ENCODE peak calls at places on chromosomes 12 and 14, in six cellular contexts. P, C, X, H, Q and Z are unnamed samples.

GRCh38 chr12:69388371-69388770 is 28.8 kb downstream of the YEATS4 start:
- DNase-seq in X (no peak), C (no peak), H (no peak), P (no peak), Q (no peak), Z (no peak)

GRCh38 chr12:8989425-8989824 is at the start of gene KLRG1:
- DNase-seq in H (no peak), P (no peak), Q (no peak), C (no peak), X (no peak), Z (no peak)

GRCh38 chr14:102088012-102088792 is 1.4 kb upstream of the HSP90AA1 start:
- DNase-seq in X (peak; percentile 65), H (peak; percentile 44), C (peak; percentile 51), P (peak; percentile 80), Q (peak; percentile 65), Z (peak; percentile 57)

GRCh38 chr12:131413471-131413870 is 297.4 kb upstream of the SFSWAP start:
- DNase-seq in C (no peak), X (no peak), P (no peak), H (no peak), Q (no peak), Z (no peak)

GRCh38 chr12:20369164-20370000 is 1.0 kb downstream of the PDE3A start:
- DNase-seq in H (peak; percentile 14), X (peak; percentile 5), P (peak; percentile 94), C (peak; percentile 27), Q (peak; percentile 29), Z (no peak)

GRCh38 chr12:42421844-42422779 is 96.1 kb downstream of the PPHLN1 start:
- DNase-seq in H (no peak), Q (no peak), X (no peak), C (no peak), P (no peak), Z (peak; percentile 10)

GRCh38 chr12:124637586-124637985 is 70.2 kb upstream of the NCOR2 start:
- DNase-seq in P (no peak), Q (no peak), H (peak; percentile 62), X (no peak), C (peak; percentile 45), Z (no peak)

GRCh38 chr12:27762757-27763156 is 17.3 kb upstream of the KLHL42 start:
- DNase-seq in H (no peak), C (no peak), X (no peak), Q (no peak), P (no peak), Z (no peak)

GRCh38 chr14:99670361-99671229 is 13.5 kb upstream of the CYP46A1 start:
- DNase-seq in P (no peak), C (no peak), X (no peak), Q (no peak), H (no peak), Z (no peak)

GRCh38 chr14:50784683-50785505 is 46.1 kb downstream of the NIN start:
- DNase-seq in P (no peak), C (no peak), Q (no peak), X (no peak), H (no peak), Z (no peak)

GRCh38 chr12:21934173-21934572 is 7.1 kb downstream of the ABCC9 start:
- DNase-seq in H (no peak), P (no peak), X (no peak), C (no peak), Q (no peak), Z (no peak)

GRCh38 chr12:49647280-49647679 is 23.9 kb downstream of the PRPF40B start:
- DNase-seq in Q (no peak), X (no peak), P (no peak), C (no peak), H (no peak), Z (no peak)

GRCh38 chr12:53733051-53733812 is 6.0 kb upstream of the CALCOCO1 start:
- DNase-seq in P (no peak), Q (no peak), H (no peak), C (no peak), X (no peak), Z (no peak)

GRCh38 chr12:106357549-106358409 is at the start of gene POLR3B:
- DNase-seq in C (peak; percentile 96), Q (peak; percentile 96), P (peak; percentile 98), X (peak; percentile 81), H (peak; percentile 94), Z (peak; percentile 86)

GRCh38 chr14:66802962-66803361 is 295.0 kb downstream of the GPHN start:
- DNase-seq in X (no peak), P (no peak), C (no peak), H (no peak), Q (no peak), Z (no peak)

GRCh38 chr14:77303417-77304156 is 17.1 kb downstream of the POMT2 start:
- DNase-seq in C (no peak), X (no peak), H (no peak), P (no peak), Q (peak; percentile 59), Z (no peak)

GRCh38 chr14:94407906-94408305 is 19.5 kb upstream of the SERPINA1 start:
- DNase-seq in H (no peak), C (no peak), X (no peak), Q (no peak), P (no peak), Z (no peak)

GRCh38 chr14:69441948-69442347 is 42.6 kb upstream of the PLEKHD1 start:
- DNase-seq in C (no peak), P (no peak), X (no peak), Q (no peak), H (no peak), Z (no peak)

GRCh38 chr12:76020281-76020680 is 11.3 kb downstream of the PHLDA1 start:
- DNase-seq in P (no peak), H (peak; percentile 14), Q (peak; percentile 75), C (peak; percentile 35), X (no peak), Z (no peak)

GRCh38 chr12:71954040-71954649 is 15.5 kb downstream of the TPH2 start:
- DNase-seq in H (no peak), Q (no peak), C (no peak), P (no peak), X (no peak), Z (no peak)

GRCh38 chr14:89902876-89903275 is 51.7 kb downstream of the EFCAB11 start:
- DNase-seq in H (no peak), Q (no peak), C (no peak), X (no peak), P (no peak), Z (no peak)

GRCh38 chr14:73757381-73757780 is 43.2 kb upstream of the PNMA1 start:
- DNase-seq in Q (no peak), P (no peak), X (no peak), H (no peak), C (no peak), Z (no peak)

GRCh38 chr12:118102070-118102469 is 1.7 kb downstream of the VSIG10 start:
- DNase-seq in X (no peak), P (no peak), C (no peak), H (no peak), Q (no peak), Z (no peak)

GRCh38 chr14:86787782-86788181 is 1205.2 kb downstream of the GALC start:
- DNase-seq in H (no peak), C (no peak), X (no peak), P (no peak), Q (no peak), Z (no peak)

GRCh38 chr14:21038416-21039058 is 3.6 kb upstream of the RNASE7 start:
- DNase-seq in Q (no peak), H (no peak), X (no peak), P (no peak), C (no peak), Z (no peak)

GRCh38 chr14:48936352-48936751 is 649.8 kb downstream of the RPS29 start:
- DNase-seq in H (no peak), C (no peak), Q (no peak), X (no peak), P (peak; percentile 64), Z (no peak)

DNA sequence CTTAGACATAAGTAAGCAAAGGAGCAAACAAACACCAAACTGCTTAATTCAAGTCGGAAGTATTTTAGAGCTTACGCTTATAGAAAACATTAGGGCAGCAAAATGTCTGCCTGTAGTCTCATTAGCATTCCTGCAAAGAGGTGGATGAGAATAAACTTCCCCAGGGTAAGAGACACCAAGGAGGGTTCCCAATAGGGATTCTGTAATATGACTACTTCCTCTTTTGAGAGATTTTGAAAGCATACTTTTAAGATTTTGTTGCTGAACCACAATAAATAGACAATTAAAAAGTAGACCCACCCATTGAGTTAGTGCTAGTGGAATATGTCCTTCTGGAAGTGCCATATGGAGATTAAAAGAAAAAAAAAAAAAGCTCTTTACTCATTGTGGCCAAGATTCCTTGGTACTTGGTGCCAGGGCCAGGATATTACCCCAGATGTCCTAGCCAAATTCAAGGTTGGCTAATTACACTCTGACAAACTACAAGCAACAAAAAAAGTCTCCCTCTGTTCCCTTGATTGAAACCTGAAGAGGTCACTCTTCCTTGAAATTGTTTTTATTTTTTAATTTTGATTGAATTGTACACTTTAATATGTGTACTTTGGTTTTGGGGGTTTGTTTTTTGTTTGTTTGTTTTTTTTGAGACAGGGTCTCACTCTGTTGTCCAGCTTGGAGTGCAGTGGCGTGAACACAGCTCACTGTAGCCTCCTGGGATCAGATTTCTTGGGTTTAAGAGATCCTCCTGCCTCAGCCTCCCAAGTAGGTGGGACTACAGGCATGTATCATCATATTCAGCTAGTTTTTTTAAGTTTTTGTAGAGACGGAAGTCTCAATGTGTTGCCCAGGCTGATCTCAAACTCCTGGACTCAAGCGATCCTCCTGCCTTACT is 8.7 kb downstream of the CLIP1 start:
- DNase-seq in Q (no peak), H (no peak), P (no peak), C (no peak), X (no peak), Z (no peak)
- TF ChIP-seq POLR2AphosphoS5 in Q (no peak), H (no peak), P (no peak), C (no peak), X (no peak), Z (no peak)

GRCh38 chr14:56491299-56492285 is 88.0 kb upstream of the TMEM260 start:
- DNase-seq in P (no peak), Q (no peak), C (no peak), X (peak; percentile 71), H (peak; percentile 19), Z (no peak)
- TF ChIP-seq POLR2AphosphoS5 in P (no peak), Q (no peak), C (no peak), X (no peak), H (no peak), Z (no peak)

GRCh38 chr12:56299308-56299852 is 750 bp downstream of the CS start:
- DNase-seq in Q (peak; percentile 25), X (no peak), C (no peak), P (no peak), H (peak; percentile 7), Z (no peak)
- TF ChIP-seq POLR2AphosphoS5 in Q (no peak), X (no peak), C (no peak), P (no peak), H (no peak), Z (no peak)

DNA sequence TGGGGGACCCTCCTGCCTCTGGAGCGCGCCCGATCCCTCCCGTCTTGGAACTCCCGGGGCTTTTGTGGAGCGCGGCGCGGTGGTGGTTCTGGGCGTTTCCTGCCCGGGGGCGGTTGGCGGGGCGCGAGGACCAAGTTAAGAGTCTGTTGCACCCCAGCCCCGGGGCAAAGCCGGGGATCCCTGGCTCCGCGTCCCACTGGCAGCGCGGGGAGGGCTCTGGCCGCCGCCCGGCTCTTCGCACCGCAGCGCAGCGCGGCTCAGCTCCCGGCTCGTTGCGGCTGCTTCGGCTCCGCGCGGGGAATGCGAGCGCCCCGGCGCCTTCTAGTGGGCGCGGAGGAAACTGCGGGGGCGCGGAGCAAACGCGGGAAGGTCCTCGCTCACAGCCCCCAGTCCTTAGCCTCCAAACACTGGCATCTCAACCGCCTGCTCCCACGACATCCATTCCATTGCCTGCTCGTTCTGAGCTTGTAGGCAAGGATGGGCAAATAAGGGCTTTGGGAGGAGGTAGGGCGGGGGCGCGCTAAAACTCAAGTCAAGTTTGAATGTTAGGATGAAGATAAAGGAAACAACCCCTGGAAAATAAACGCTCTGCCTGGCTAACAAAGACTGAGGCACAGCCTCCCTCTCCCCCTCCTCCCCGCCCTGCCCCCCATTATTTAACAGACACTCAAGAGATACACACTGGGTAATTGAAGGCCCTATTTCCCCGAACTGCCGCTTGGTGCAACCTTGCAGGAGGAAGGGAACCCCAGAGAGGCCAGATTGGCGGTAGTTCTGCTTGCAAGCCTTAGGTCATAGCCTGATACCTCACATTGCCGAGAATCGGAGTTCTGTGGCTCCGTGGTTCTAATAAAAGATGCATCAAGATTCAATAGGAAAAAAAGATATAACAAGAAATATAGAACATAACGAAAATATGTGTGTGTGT is at the start of gene B4GALNT1:
- DNase-seq in P (peak; percentile 75), Q (peak; percentile 60), H (no peak), X (no peak), C (peak; percentile 68), Z (peak; percentile 76)
- TF ChIP-seq POLR2AphosphoS5 in P (no peak), Q (no peak), H (no peak), X (no peak), C (no peak), Z (no peak)